ENCODE peak calls at places on chromosomes 7 and 10, in eight cellular contexts. B is substantia nigra; X is stimulated activated CD4-positive, alpha-beta T cell treated with anti-CD3 and anti-CD28 coated beads, Interleukin-4, amount 100 ng/mL, for 24 hours; U is AG08396; F is PC-3; G is aorta; Q is amygdala; D is tibial nerve. K is an unnamed sample.

GRCh38 chr10:63208981-63209380 is 75.9 kb downstream of the NRBF2 start:
- DNase-seq in B (no peak), X (no peak), U (peak), F (no peak), G (no peak), Q (no peak), D (no peak), K (peak)

GRCh38 chr10:52331759-52332364 is 17.8 kb downstream of the DKK1 start:
- DNase-seq in B (no peak), X (no peak), U (no peak), F (no peak), G (no peak), Q (no peak), D (no peak), K (no peak)

GRCh38 chr10:128237710-128238109 is 111.5 kb upstream of the MKI67 start:
- DNase-seq in B (no peak), X (no peak), U (no peak), F (no peak), G (no peak), Q (no peak), D (no peak), K (no peak)

GRCh38 chr7:151113344-151114150 is 27.3 kb downstream of the AGAP3 start:
- DNase-seq in B (no peak), X (no peak), U (peak), F (peak), G (no peak), Q (no peak), D (no peak), K (peak)

GRCh38 chr10:93995598-93996271 is 2.0 kb downstream of the PLCE1 start:
- DNase-seq in B (no peak), X (no peak), U (peak), F (peak), G (no peak), Q (no peak), D (no peak), K (peak)

GRCh38 chr10:89283988-89284475 is 17.8 kb upstream of the IFIT2 start:
- DNase-seq in B (peak), X (no peak), U (peak), F (peak), G (no peak), Q (no peak), D (no peak), K (peak)

GRCh38 chr7:117350027-117350426 is 27.2 kb upstream of the WNT2 start:
- DNase-seq in B (no peak), X (no peak), U (no peak), F (no peak), G (no peak), Q (peak), D (no peak), K (no peak)

GRCh38 chr7:112080974-112081373 is 125.2 kb downstream of the DOCK4 start:
- DNase-seq in B (no peak), X (no peak), U (no peak), F (peak), G (no peak), Q (no peak), D (no peak), K (peak)

GRCh38 chr7:104362756-104363155 is 34.4 kb downstream of the LHFPL3 start:
- DNase-seq in B (no peak), X (no peak), U (no peak), F (peak), G (no peak), Q (no peak), D (no peak), K (peak)

GRCh38 chr7:112495156-112495788 is 14.5 kb downstream of the LSMEM1 start:
- DNase-seq in B (no peak), X (no peak), U (no peak), F (no peak), G (no peak), Q (no peak), D (no peak), K (peak)

GRCh38 chr10:71297343-71297742 is 21.7 kb upstream of the SLC29A3 start:
- DNase-seq in B (no peak), X (no peak), U (no peak), F (no peak), G (no peak), Q (no peak), D (no peak), K (no peak)

GRCh38 chr10:56823849-56824248 is 462.8 kb upstream of the ZWINT start:
- DNase-seq in B (no peak), X (no peak), U (no peak), F (peak), G (no peak), Q (no peak), D (no peak), K (peak)

GRCh38 chr7:29478687-29479086 is 84.9 kb upstream of the PRR15 start:
- DNase-seq in B (no peak), X (no peak), U (no peak), F (no peak), G (no peak), Q (no peak), D (no peak), K (no peak)

GRCh38 chr7:148699024-148699771 is 495 bp downstream of the CUL1 start:
- DNase-seq in B (no peak), X (peak), U (peak), F (peak), G (peak), Q (peak), D (peak), K (peak)

GRCh38 chr7:24830440-24831050 is 73.3 kb upstream of the GSDME start:
- DNase-seq in B (no peak), X (no peak), U (no peak), F (no peak), G (no peak), Q (no peak), D (no peak), K (no peak)

GRCh38 chr10:6102128-6102527 is 13.3 kb downstream of the RBM17 start:
- DNase-seq in B (no peak), X (no peak), U (no peak), F (no peak), G (no peak), Q (no peak), D (no peak), K (no peak)

GRCh38 chr7:142454862-142455261 is 197.0 kb upstream of the PRSS58 start:
- DNase-seq in B (no peak), X (peak), U (no peak), F (no peak), G (no peak), Q (no peak), D (no peak), K (no peak)

GRCh38 chr7:124856299-124856888 is 73.2 kb downstream of the POT1 start:
- DNase-seq in B (no peak), X (no peak), U (peak), F (peak), G (no peak), Q (no peak), D (no peak), K (peak)

K was measured in epithelial cell of esophagus.